ENCODE peak calls at places on chromosomes 7 and 10, in five cellular contexts. F is foreskin fibroblast, I is cardiac muscle cell, E is omental fat pad, Q is progenitor cell of endocrine pancreas. U is an unnamed sample.
A peak's percentile ranks its signal among the peaks of the same experiment; 100 is the strongest.

GRCh38 chr7:55019329-55019690 is 493 bp downstream of the EGFR start:
- DNase-seq in I (no peak), Q (no peak), F (no peak), E (no peak), U (peak; percentile 68)

GRCh38 chr7:53602817-53603418 is 567.5 kb downstream of the POM121L12 start:
- DNase-seq in I (no peak), F (no peak), E (no peak), Q (no peak), U (no peak)

GRCh38 chr7:155483868-155484325 is 26.0 kb downstream of the EN2 start:
- DNase-seq in F (no peak), E (no peak), I (peak; percentile 39), Q (no peak), U (no peak)

GRCh38 chr7:42198974-42199668 is 37.9 kb downstream of the GLI3 start:
- DNase-seq in Q (no peak), E (no peak), F (no peak), I (no peak), U (no peak)

GRCh38 chr7:14054125-14054524 is 64.7 kb upstream of the ETV1 start:
- DNase-seq in F (no peak), Q (no peak), I (no peak), E (no peak), U (no peak)

GRCh38 chr7:44284216-44284615 is 41.2 kb downstream of the CAMK2B start:
- DNase-seq in Q (no peak), F (peak; percentile 35), E (peak; percentile 10), I (no peak), U (peak; percentile 14)

GRCh38 chr7:25262586-25262985 is 34.3 kb upstream of the NPVF start:
- DNase-seq in F (no peak), E (no peak), Q (no peak), I (peak; percentile 80), U (no peak)

GRCh38 chr7:158541330-158542010 is 46.2 kb downstream of the PTPRN2 start:
- DNase-seq in E (no peak), Q (no peak), I (no peak), F (no peak), U (no peak)

GRCh38 chr10:63543576-63543962 is 22.4 kb downstream of the REEP3 start:
- DNase-seq in E (no peak), Q (no peak), I (no peak), F (no peak), U (no peak)

GRCh38 chr10:36591436-36591835 is 534.0 kb upstream of the ANKRD30A start:
- DNase-seq in I (peak; percentile 7), Q (no peak), F (no peak), E (no peak), U (no peak)

GRCh38 chr10:107442035-107442505 is 277.6 kb upstream of the SORCS1 start:
- DNase-seq in F (peak; percentile 72), I (peak; percentile 14), Q (no peak), E (no peak), U (no peak)

GRCh38 chr7:47337531-47337930 is 244.4 kb downstream of the TNS3 start:
- DNase-seq in I (no peak), E (no peak), Q (no peak), F (no peak), U (no peak)

GRCh38 chr10:92757066-92757716 is 67.4 kb downstream of the HHEX start:
- DNase-seq in Q (peak; percentile 11), F (peak; percentile 39), E (no peak), I (peak; percentile 96), U (no peak)

GRCh38 chr7:45923290-45923689 is 2.2 kb upstream of the IGFBP3 start:
- DNase-seq in Q (peak; percentile 67), F (peak; percentile 68), E (peak; percentile 66), I (peak; percentile 85), U (peak; percentile 90)

GRCh38 chr10:35642023-35642792 is at the start of gene FZD8:
- DNase-seq in I (peak; percentile 95), F (peak; percentile 86), Q (peak; percentile 91), E (peak; percentile 64), U (peak; percentile 93)

GRCh38 chr10:86960003-86960862 is 1.8 kb downstream of the SNCG start:
- DNase-seq in E (no peak), F (peak; percentile 57), I (peak; percentile 81), Q (no peak), U (no peak)

GRCh38 chr7:155356323-155357105 is 58.8 kb downstream of the INSIG1 start:
- DNase-seq in F (peak; percentile 14), E (no peak), Q (no peak), I (no peak), U (no peak)

GRCh38 chr7:16051561-16052280 is 365.2 kb upstream of the MEOX2 start:
- DNase-seq in Q (no peak), E (no peak), I (peak; percentile 78), F (no peak), U (no peak)

GRCh38 chr7:45881759-45882464 is 6.4 kb upstream of the IGFBP1 start:
- DNase-seq in Q (no peak), I (peak; percentile 93), F (peak; percentile 89), E (no peak), U (no peak)

GRCh38 chr10:13152286-13152685 is 9.1 kb upstream of the MCM10 start:
- DNase-seq in I (no peak), F (no peak), Q (no peak), E (no peak), U (no peak)

GRCh38 chr7:15178065-15178464 is 275.5 kb upstream of the DGKB start:
- DNase-seq in I (no peak), Q (no peak), F (no peak), E (no peak), U (no peak)

GRCh38 chr7:11830582-11831382 is 1.2 kb downstream of the THSD7A start:
- DNase-seq in E (no peak), F (no peak), I (peak; percentile 33), Q (no peak), U (no peak)

GRCh38 chr7:154576604-154577003 is 426.3 kb downstream of the PAXIP1 start:
- DNase-seq in E (no peak), F (no peak), Q (no peak), I (no peak), U (no peak)

GRCh38 chr7:129824291-129825004 is 128.3 kb downstream of the UBE2H start:
- DNase-seq in I (no peak), Q (no peak), E (no peak), F (no peak), U (no peak)

GRCh38 chr10:98323221-98324164 is 55.5 kb upstream of the LOXL4 start:
- DNase-seq in F (peak; percentile 100), I (peak; percentile 78), E (no peak), Q (no peak), U (no peak)

GRCh38 chr7:23472046-23472445 is 1.8 kb upstream of the IGF2BP3 start:
- DNase-seq in E (no peak), F (no peak), Q (no peak), I (no peak), U (no peak)

GRCh38 chr10:46323176-46323575 is 36.4 kb downstream of the ANTXRL start:
- DNase-seq in E (no peak), I (peak; percentile 36), Q (no peak), F (no peak), U (no peak)

GRCh38 chr7:128136215-128136597 is 104.9 kb upstream of the LEP start:
- DNase-seq in I (no peak), F (no peak), Q (no peak), E (no peak), U (no peak)

GRCh38 chr10:25582961-25583360 is 351.1 kb upstream of the MYO3A start:
- DNase-seq in F (no peak), I (no peak), Q (no peak), E (no peak), U (no peak)

GRCh38 chr10:35306852-35307251 is 29.5 kb upstream of the CCNY start:
- DNase-seq in E (no peak), Q (no peak), I (peak; percentile 11), F (no peak), U (no peak)

GRCh38 chr7:98771519-98772241 is 98.1 kb downstream of the TMEM130 start:
- DNase-seq in F (peak; percentile 83), Q (no peak), I (peak; percentile 51), E (no peak), U (no peak)

DNA sequence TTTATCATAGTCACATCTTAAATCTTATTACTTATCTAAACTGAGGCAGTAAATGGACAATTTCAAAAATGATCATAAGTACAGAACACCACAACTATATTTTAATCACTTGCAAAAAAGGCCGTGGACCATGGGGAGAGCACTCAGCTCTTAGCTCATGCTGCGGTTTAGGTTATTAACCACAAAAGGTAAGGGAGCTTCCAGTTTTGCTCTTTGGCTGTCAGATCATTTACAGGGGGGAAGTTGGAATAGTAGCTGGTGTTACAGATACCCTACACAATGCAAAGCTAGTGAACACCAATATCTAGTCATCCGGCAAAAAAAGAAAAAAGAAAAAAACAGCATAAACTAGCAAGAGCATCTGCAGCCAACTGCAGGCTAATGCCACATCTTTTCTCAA is 147.0 kb downstream of the BBS9 start:
- DNase-seq in E (no peak), Q (no peak), F (no peak), I (no peak), U (no peak)
- TF ChIP-seq CTCF in E (no peak), Q (no peak), F (no peak), I (no peak), U (no peak)

GRCh38 chr10:17544465-17544864 is 72.7 kb downstream of the HACD1 start:
- DNase-seq in E (no peak), F (peak; percentile 30), Q (no peak), I (no peak), U (no peak)
- TF ChIP-seq CTCF in E (no peak), F (no peak), Q (no peak), I (no peak), U (no peak)

DNA sequence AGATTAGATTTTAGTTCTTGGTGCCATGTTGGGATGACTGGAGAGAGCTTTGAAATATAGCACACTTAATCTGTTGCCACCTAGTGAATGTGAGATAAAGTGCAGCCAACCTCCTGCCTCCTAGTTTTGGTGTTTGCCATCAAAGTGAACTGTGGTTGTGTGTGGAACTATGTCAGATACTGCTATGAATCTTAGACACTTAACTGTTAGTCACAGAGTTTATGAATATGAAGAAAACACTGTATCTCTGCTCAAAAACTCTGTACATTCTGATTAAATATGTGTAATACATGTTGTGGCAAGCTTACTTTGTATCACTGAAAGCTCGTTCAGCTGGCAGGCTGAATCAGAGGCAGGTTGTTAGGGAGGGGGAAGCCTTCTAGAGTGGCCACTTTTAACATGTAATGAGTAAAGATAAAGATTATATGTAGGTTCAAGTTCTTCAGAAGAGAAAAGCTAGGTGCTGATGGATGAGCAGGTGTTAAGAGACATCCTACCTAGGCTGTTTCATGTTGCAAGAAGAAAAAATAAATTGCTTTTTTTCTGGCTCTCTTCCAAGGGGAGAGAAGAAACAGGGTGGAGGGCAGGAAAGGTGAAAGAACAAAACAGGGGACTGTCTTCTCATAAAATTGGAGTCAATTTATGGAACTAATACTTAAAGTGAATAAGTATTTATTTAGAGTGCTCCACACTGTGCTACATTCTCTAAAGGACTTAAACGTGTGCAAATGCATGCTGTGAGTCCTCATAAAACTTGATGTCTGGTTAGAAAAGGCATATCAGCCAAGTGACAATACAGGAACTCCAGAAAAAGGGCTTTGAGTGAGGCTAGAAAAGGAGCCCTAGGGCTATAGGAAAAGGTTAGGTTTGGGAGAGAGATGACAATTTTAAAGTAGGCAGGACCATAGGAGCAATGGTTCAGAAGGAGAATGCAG is 14.1 kb upstream of the LAMB1 start:
- DNase-seq in E (no peak), I (peak; percentile 56), F (peak; percentile 54), Q (no peak), U (no peak)
- TF ChIP-seq CTCF in E (no peak), I (peak; percentile 52), F (peak; percentile 46), Q (peak; percentile 44), U (no peak)

DNA sequence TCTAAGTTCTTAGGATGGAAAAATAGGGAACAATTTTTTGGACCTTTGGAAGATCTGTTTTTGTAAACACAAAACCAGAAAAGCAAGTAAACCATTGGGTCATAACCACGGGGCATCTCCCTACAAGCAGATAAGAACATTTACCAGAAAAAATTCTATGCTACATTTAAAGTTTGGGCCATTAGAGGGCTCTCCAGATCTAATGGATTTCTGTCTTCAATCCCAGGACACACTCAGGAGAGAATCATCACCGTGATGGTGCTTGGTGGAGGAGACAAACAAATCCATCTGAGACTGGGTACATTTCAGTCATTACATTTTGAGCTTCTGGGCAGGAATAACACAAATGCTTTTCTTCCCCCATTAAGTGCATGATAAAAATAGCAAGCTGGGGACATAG is 178.4 kb upstream of the TARP start:
- DNase-seq in F (peak; percentile 7), Q (no peak), I (peak; percentile 72), E (no peak), U (no peak)
- TF ChIP-seq CTCF in F (peak; percentile 49), Q (peak; percentile 16), I (peak; percentile 42), E (no peak), U (no peak)